ENCODE peak calls at places on chromosome 4, in seven cellular contexts. U is stimulated activated CD4-positive, alpha-beta T cell treated with anti-CD3 and anti-CD28 coated beads, Interleukin-2, amount 100 ng/mL, for 48 hours; L is iris pigment epithelial cell; F is LHCN-M2; K is RWPE1; V is stimulated activated CD8-positive, alpha-beta memory T cell treated with anti-CD3 and anti-CD28 coated beads, Interleukin-4, amount 100 ng/mL, for 24 hours; J is AML-193. W is an unnamed sample.

GRCh38 chr4:139331185-139331584 is 28.9 kb upstream of the NDUFC1 start:
- DNase-seq in U (no peak), L (no peak), F (peak), K (no peak), V (no peak), J (no peak), W (no peak)

GRCh38 chr4:136571315-136571714 is 961.0 kb downstream of the PCDH18 start:
- DNase-seq in U (no peak), L (no peak), F (no peak), K (no peak), V (no peak), J (no peak), W (no peak)

GRCh38 chr4:74884282-74884681 is 48.6 kb upstream of the PARM1 start:
- DNase-seq in U (no peak), L (no peak), F (no peak), K (no peak), V (no peak), J (no peak), W (no peak)

GRCh38 chr4:135429528-135429927 is 1227.9 kb upstream of the PABPC4L start:
- DNase-seq in U (no peak), L (no peak), F (no peak), K (no peak), V (no peak), J (no peak), W (no peak)

GRCh38 chr4:88613417-88613875 is 21.2 kb downstream of the HERC3 start:
- DNase-seq in U (peak), L (no peak), F (no peak), K (no peak), V (no peak), J (peak), W (no peak)

GRCh38 chr4:26151615-26152014 is 169.2 kb upstream of the RBPJ start:
- DNase-seq in U (no peak), L (peak), F (no peak), K (no peak), V (no peak), J (no peak), W (peak)

GRCh38 chr4:165877291-165877690 is 4.3 kb downstream of the TLL1 start:
- DNase-seq in U (no peak), L (no peak), F (peak), K (no peak), V (no peak), J (no peak), W (no peak)

GRCh38 chr4:16783119-16783518 is 115.3 kb downstream of the LDB2 start:
- DNase-seq in U (no peak), L (peak), F (no peak), K (no peak), V (no peak), J (no peak), W (peak)

GRCh38 chr4:9691221-9692065 is 90.0 kb upstream of the DRD5 start:
- DNase-seq in U (peak), L (peak), F (peak), K (peak), V (peak), J (peak), W (peak)

GRCh38 chr4:39616651-39617050 is 22.0 kb downstream of the SMIM14 start:
- DNase-seq in U (no peak), L (no peak), F (peak), K (no peak), V (no peak), J (no peak), W (no peak)

GRCh38 chr4:152328595-152328994 is 207.3 kb downstream of the FBXW7 start:
- DNase-seq in U (no peak), L (peak), F (no peak), K (peak), V (no peak), J (no peak), W (no peak)

GRCh38 chr4:47340914-47341313 is 122.6 kb downstream of the COMMD8 start:
- DNase-seq in U (no peak), L (no peak), F (no peak), K (no peak), V (no peak), J (no peak), W (no peak)

GRCh38 chr4:189001283-189001970 is 862.2 kb downstream of the TRIML1 start:
- DNase-seq in U (no peak), L (no peak), F (no peak), K (no peak), V (no peak), J (no peak), W (no peak)

GRCh38 chr4:77783881-77784280 is 35.3 kb downstream of the CNOT6L start:
- DNase-seq in U (no peak), L (no peak), F (no peak), K (no peak), V (no peak), J (no peak), W (no peak)

GRCh38 chr4:134762053-134762452 is 560.5 kb upstream of the PABPC4L start:
- DNase-seq in U (no peak), L (no peak), F (no peak), K (no peak), V (no peak), J (no peak), W (no peak)

GRCh38 chr4:30847157-30847556 is 127.0 kb downstream of the PCDH7 start:
- DNase-seq in U (no peak), L (no peak), F (peak), K (no peak), V (no peak), J (no peak), W (peak)

GRCh38 chr4:38078590-38079381 is 118.6 kb downstream of the PTTG2 start:
- DNase-seq in U (no peak), L (peak), F (peak), K (peak), V (no peak), J (no peak), W (peak)